ENCODE peak calls at places on chromosomes 13 and 19, in ten cellular contexts. R is thoracic aorta; Y is OCI-LY7; T is fibroblast of lung; G is tibial nerve; P is CD8-positive, alpha-beta T cell; K is SK-N-SH; F is IMR-90; I is BE2C; L is endothelial cell. A is an unnamed sample.

GRCh38 chr19:10766681-10767201 is 48.9 kb downstream of the DNM2 start:
- DNase-seq in F (peak; percentile 24), G (no peak), I (peak; percentile 62), R (no peak), L (no peak), P (no peak), K (peak; percentile 81), Y (no peak), T (peak; percentile 56), A (peak; percentile 4)

GRCh38 chr19:19637523-19638251 is 5.8 kb downstream of the GMIP start:
- DNase-seq in Y (no peak), K (no peak), T (no peak), F (no peak), G (no peak), L (no peak), R (no peak), P (no peak), I (no peak), A (no peak)

GRCh38 chr19:4977299-4978174 is 8.6 kb downstream of the KDM4B start:
- DNase-seq in R (no peak), T (peak; percentile 90), K (peak; percentile 81), I (peak; percentile 72), Y (no peak), G (no peak), F (peak; percentile 95), L (no peak), P (no peak), A (peak; percentile 91)

GRCh38 chr19:2337329-2337707 is 8.8 kb downstream of the SPPL2B start:
- DNase-seq in G (no peak), R (no peak), P (no peak), T (peak; percentile 44), Y (no peak), I (peak; percentile 90), K (peak; percentile 69), L (no peak), F (peak; percentile 43), A (peak; percentile 59)

GRCh38 chr13:21435710-21436151 is 23.4 kb downstream of the ZDHHC20 start:
- DNase-seq in P (peak; percentile 42), R (peak; percentile 13), T (peak; percentile 85), I (no peak), Y (peak; percentile 9), L (no peak), K (no peak), G (no peak), F (peak; percentile 89), A (peak; percentile 83)

GRCh38 chr19:50361290-50362029 is 4.0 kb downstream of the NAPSA start:
- DNase-seq in G (no peak), P (no peak), R (no peak), T (no peak), I (no peak), F (no peak), Y (peak; percentile 73), L (no peak), K (no peak), A (no peak)

GRCh38 chr19:38932425-38933179 is 1.9 kb downstream of the MRPS12 start:
- DNase-seq in P (no peak), R (no peak), T (peak; percentile 50), Y (peak; percentile 70), K (no peak), F (peak; percentile 44), I (peak; percentile 56), L (no peak), G (no peak), A (no peak)

GRCh38 chr19:20999731-21000352 is 20.6 kb upstream of the ZNF430 start:
- DNase-seq in T (peak; percentile 92), I (peak; percentile 94), L (peak; percentile 81), K (peak; percentile 95), F (peak; percentile 71), G (peak; percentile 53), P (peak; percentile 92), Y (peak; percentile 93), R (peak; percentile 40), A (peak; percentile 4)

GRCh38 chr13:49253310-49253709 is 5.6 kb downstream of the CDADC1 start:
- DNase-seq in T (no peak), Y (no peak), F (no peak), G (no peak), L (no peak), R (no peak), P (no peak), I (no peak), K (no peak), A (no peak)

GRCh38 chr19:2607712-2608601 is 94.5 kb downstream of the GNG7 start:
- DNase-seq in F (no peak), K (no peak), Y (no peak), R (no peak), P (peak; percentile 90), I (peak; percentile 45), G (no peak), L (no peak), T (no peak), A (no peak)

GRCh38 chr19:17292301-17293074 is 10.7 kb downstream of the ABHD8 start:
- DNase-seq in R (no peak), Y (peak; percentile 87), L (peak; percentile 88), K (peak; percentile 93), T (peak; percentile 89), G (peak; percentile 48), F (peak; percentile 82), I (peak; percentile 88), P (peak; percentile 81), A (peak; percentile 90)
- TF ChIP-seq CTCF in R (peak; percentile 56), Y (peak; percentile 78), L (no peak), K (peak; percentile 67), T (peak; percentile 89), G (peak; percentile 60), F (peak; percentile 82), I (peak; percentile 87), P (peak; percentile 82), A (peak; percentile 76)

DNA sequence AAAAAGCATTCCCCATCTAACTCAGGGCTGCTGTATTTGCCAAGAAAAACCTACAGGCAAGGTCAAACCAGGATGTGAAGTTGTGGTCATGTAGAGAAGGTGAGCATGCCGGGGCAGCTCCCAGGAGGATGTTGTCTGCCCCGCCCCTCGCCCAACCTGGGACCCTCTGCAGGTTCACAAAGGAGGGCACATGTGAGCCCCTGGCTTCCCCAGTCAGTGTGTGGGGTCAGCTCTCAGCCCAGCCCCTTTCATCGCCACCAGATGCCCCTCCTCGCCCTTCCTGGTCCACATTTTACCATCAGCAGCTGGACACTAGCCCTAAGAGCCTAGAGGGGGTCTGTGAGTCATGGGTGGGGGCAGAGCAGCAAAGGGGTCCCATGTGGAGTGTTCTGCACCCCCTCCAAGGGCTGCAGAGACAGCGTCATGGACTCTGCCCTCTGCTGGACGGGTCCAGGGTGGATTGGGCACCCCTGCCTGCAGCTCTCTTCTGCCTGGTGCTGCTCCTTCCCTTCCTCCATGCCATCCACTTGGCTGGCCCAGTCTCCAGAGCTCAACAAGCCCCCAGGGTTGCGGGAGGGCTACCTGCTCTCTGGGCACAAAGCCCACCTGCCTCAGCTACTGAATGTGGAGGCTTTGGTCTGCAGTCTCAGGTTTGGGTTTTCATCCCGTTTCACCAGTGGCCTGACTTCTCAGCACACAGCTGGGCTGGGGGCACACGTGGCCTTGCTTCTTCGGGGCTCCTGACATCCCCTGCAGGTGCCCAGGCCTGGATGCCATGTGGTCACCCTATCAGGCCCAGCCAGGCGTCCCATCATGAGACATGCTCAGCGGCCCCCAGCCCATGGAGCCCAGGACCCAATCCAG is 3.7 kb downstream of the PLEKHF1 start:
- DNase-seq in Y (no peak), R (no peak), K (no peak), G (no peak), I (no peak), L (no peak), F (no peak), T (no peak), P (no peak), A (no peak)
- TF ChIP-seq CTCF in Y (peak; percentile 36), R (no peak), K (peak; percentile 26), G (no peak), I (peak; percentile 12), L (no peak), F (peak; percentile 6), T (peak; percentile 29), P (no peak), A (peak; percentile 66)

DNA sequence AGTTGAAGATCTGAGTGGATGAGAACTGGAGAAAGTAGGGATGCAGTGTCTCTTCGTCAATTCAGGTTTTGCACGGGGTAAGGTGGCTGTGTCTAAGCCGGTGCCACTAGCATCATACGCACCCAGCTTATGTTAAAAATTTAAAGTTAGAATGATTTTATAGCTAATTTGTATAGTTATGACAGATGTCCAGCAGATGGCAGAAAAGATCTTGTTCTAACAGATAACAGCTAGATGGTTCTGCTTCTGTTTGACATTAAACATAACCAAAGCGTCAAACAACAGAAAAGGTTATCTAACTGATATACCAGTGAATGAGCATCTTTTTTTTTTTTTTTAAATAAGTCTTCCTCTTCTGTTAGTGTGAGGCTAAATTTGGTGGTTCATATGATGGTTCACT is 18.8 kb upstream of the EDDM13 start:
- DNase-seq in Y (peak; percentile 69), T (peak; percentile 74), K (peak; percentile 61), I (no peak), R (no peak), G (no peak), F (peak; percentile 71), P (no peak), L (no peak), A (peak; percentile 70)
- TF ChIP-seq CTCF in Y (peak; percentile 74), T (peak; percentile 41), K (peak; percentile 66), I (peak; percentile 45), R (no peak), G (peak; percentile 22), F (peak; percentile 56), P (peak; percentile 28), L (no peak), A (peak; percentile 71)

DNA sequence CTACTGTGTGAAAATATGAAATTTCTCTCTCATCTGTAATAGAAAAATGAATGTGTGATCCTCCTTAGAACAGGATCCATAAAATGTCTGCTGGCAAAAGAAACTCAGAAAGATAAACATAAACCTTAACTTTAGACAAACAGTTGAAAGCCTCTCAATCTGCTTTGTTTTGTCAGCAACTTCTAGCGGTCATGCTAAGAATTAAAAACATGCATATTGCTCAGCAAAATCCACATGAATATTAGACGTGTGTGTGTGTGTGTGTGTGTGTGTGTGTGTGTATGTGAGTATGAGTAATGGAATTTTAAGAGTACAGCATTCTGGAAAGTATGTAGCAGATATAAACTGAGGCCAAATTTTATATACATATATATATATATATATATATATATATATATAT is 1779.2 kb upstream of the MIR17HG start:
- DNase-seq in I (no peak), K (no peak), L (no peak), R (no peak), F (no peak), Y (no peak), G (no peak), T (peak; percentile 45), P (no peak), A (no peak)
- TF ChIP-seq CTCF in I (no peak), K (no peak), L (no peak), R (no peak), F (no peak), Y (no peak), G (no peak), T (no peak), P (no peak), A (no peak)

GRCh38 chr13:43303040-43303729 is 279.8 kb downstream of the DNAJC15 start:
- DNase-seq in F (peak; percentile 70), P (no peak), L (peak; percentile 59), G (no peak), K (peak; percentile 79), T (peak; percentile 80), R (no peak), I (peak; percentile 89), Y (peak; percentile 19), A (peak; percentile 28)
- TF ChIP-seq CTCF in F (peak; percentile 59), P (no peak), L (no peak), G (peak; percentile 29), K (peak; percentile 64), T (peak; percentile 72), R (peak; percentile 71), I (peak; percentile 84), Y (peak; percentile 29), A (peak; percentile 63)

GRCh38 chr19:47230122-47230920 is 678 bp downstream of the BBC3 start:
- DNase-seq in F (peak; percentile 18), P (peak; percentile 86), R (no peak), I (peak; percentile 69), G (peak; percentile 57), T (peak; percentile 46), L (peak; percentile 67), K (peak; percentile 86), Y (peak; percentile 76), A (peak; percentile 19)
- TF ChIP-seq CTCF in F (peak; percentile 66), P (peak; percentile 91), R (peak; percentile 85), I (peak; percentile 52), G (peak; percentile 99), T (peak; percentile 45), L (peak; percentile 99), K (peak; percentile 66), Y (peak; percentile 81), A (peak; percentile 98)

A was measured in HFFc6.